ENCODE peak calls at places on chromosomes 13 and 19, in seven cellular contexts. One of them, this sample, is unnamed.

GRCh38 chr13:41658057-41658642 is 200.8 kb downstream of the RGCC start:
- DNase-seq in choroid plexus epithelial cell: peak
- DNase-seq in fibroblast of pulmonary artery: peak
- DNase-seq in cardiac muscle cell: peak
- DNase-seq in esophagus squamous epithelium: no peak
- DNase-seq in A549: no peak
- DNase-seq in Peyer's patch: no peak
- DNase-seq in this sample: peak

GRCh38 chr19:11861301-11861700 is 12.8 kb downstream of the ZNF439 start:
- DNase-seq in fibroblast of pulmonary artery: no peak
- DNase-seq in cardiac muscle cell: no peak
- DNase-seq in esophagus squamous epithelium: no peak
- DNase-seq in A549: no peak
- DNase-seq in choroid plexus epithelial cell: no peak
- DNase-seq in Peyer's patch: no peak
- DNase-seq in this sample: no peak

GRCh38 chr13:79341202-79341601 is 64.9 kb downstream of the RBM26 start:
- DNase-seq in choroid plexus epithelial cell: no peak
- DNase-seq in cardiac muscle cell: no peak
- DNase-seq in fibroblast of pulmonary artery: no peak
- DNase-seq in esophagus squamous epithelium: no peak
- DNase-seq in Peyer's patch: no peak
- DNase-seq in A549: no peak
- DNase-seq in this sample: no peak

GRCh38 chr13:44157614-44158013 is 216.0 kb upstream of the SERP2 start:
- DNase-seq in fibroblast of pulmonary artery: no peak
- DNase-seq in cardiac muscle cell: peak
- DNase-seq in Peyer's patch: no peak
- DNase-seq in A549: no peak
- DNase-seq in choroid plexus epithelial cell: no peak
- DNase-seq in esophagus squamous epithelium: no peak
- DNase-seq in this sample: no peak

GRCh38 chr13:41085961-41086360 is 24.7 kb downstream of the WBP4 start:
- DNase-seq in Peyer's patch: no peak
- DNase-seq in A549: no peak
- DNase-seq in esophagus squamous epithelium: no peak
- DNase-seq in fibroblast of pulmonary artery: no peak
- DNase-seq in cardiac muscle cell: peak
- DNase-seq in choroid plexus epithelial cell: no peak
- DNase-seq in this sample: no peak

GRCh38 chr19:12995596-12996541 is 594 bp downstream of the NFIX start:
- DNase-seq in Peyer's patch: peak
- DNase-seq in fibroblast of pulmonary artery: peak
- DNase-seq in esophagus squamous epithelium: no peak
- DNase-seq in cardiac muscle cell: peak
- DNase-seq in choroid plexus epithelial cell: peak
- DNase-seq in A549: no peak
- DNase-seq in this sample: no peak

GRCh38 chr13:89514534-89515312 is 1832.8 kb upstream of the MIR17HG start:
- DNase-seq in fibroblast of pulmonary artery: peak
- DNase-seq in cardiac muscle cell: peak
- DNase-seq in esophagus squamous epithelium: no peak
- DNase-seq in choroid plexus epithelial cell: peak
- DNase-seq in Peyer's patch: no peak
- DNase-seq in A549: peak
- DNase-seq in this sample: peak

GRCh38 chr19:44847144-44848035 is 1.3 kb downstream of the NECTIN2 start:
- DNase-seq in esophagus squamous epithelium: no peak
- DNase-seq in cardiac muscle cell: peak
- DNase-seq in A549: peak
- DNase-seq in Peyer's patch: peak
- DNase-seq in fibroblast of pulmonary artery: peak
- DNase-seq in choroid plexus epithelial cell: peak
- DNase-seq in this sample: peak

GRCh38 chr13:33757713-33758112 is 60.2 kb upstream of the RFC3 start:
- DNase-seq in Peyer's patch: no peak
- DNase-seq in A549: no peak
- DNase-seq in esophagus squamous epithelium: no peak
- DNase-seq in fibroblast of pulmonary artery: no peak
- DNase-seq in choroid plexus epithelial cell: no peak
- DNase-seq in cardiac muscle cell: no peak
- DNase-seq in this sample: no peak

GRCh38 chr13:64538711-64539110 is 2691.4 kb downstream of the PCDH9 start:
- DNase-seq in choroid plexus epithelial cell: no peak
- DNase-seq in fibroblast of pulmonary artery: no peak
- DNase-seq in cardiac muscle cell: no peak
- DNase-seq in A549: no peak
- DNase-seq in Peyer's patch: no peak
- DNase-seq in esophagus squamous epithelium: no peak
- DNase-seq in this sample: no peak

GRCh38 chr19:33052352-33052972 is 12.2 kb downstream of the RHPN2 start:
- DNase-seq in Peyer's patch: no peak
- DNase-seq in A549: peak
- DNase-seq in esophagus squamous epithelium: no peak
- DNase-seq in choroid plexus epithelial cell: peak
- DNase-seq in fibroblast of pulmonary artery: peak
- DNase-seq in cardiac muscle cell: peak
- DNase-seq in this sample: no peak

GRCh38 chr13:109785141-109785891 is 1.1 kb downstream of the IRS2 start:
- DNase-seq in esophagus squamous epithelium: no peak
- DNase-seq in Peyer's patch: peak
- DNase-seq in choroid plexus epithelial cell: peak
- DNase-seq in cardiac muscle cell: peak
- DNase-seq in fibroblast of pulmonary artery: peak
- DNase-seq in A549: peak
- DNase-seq in this sample: peak

GRCh38 chr13:61751039-61751438 is 335.4 kb upstream of the PCDH20 start:
- DNase-seq in Peyer's patch: no peak
- DNase-seq in choroid plexus epithelial cell: no peak
- DNase-seq in esophagus squamous epithelium: no peak
- DNase-seq in cardiac muscle cell: no peak
- DNase-seq in A549: no peak
- DNase-seq in fibroblast of pulmonary artery: no peak
- DNase-seq in this sample: no peak

GRCh38 chr13:40786568-40786996 is 2.8 kb upstream of the SLC25A15 start:
- DNase-seq in Peyer's patch: no peak
- DNase-seq in fibroblast of pulmonary artery: peak
- DNase-seq in A549: no peak
- DNase-seq in cardiac muscle cell: peak
- DNase-seq in choroid plexus epithelial cell: peak
- DNase-seq in esophagus squamous epithelium: no peak
- DNase-seq in this sample: peak

GRCh38 chr13:34174671-34175145 is 356.8 kb downstream of the RFC3 start:
- DNase-seq in A549: peak
- DNase-seq in choroid plexus epithelial cell: peak
- DNase-seq in fibroblast of pulmonary artery: peak
- DNase-seq in esophagus squamous epithelium: no peak
- DNase-seq in Peyer's patch: no peak
- DNase-seq in cardiac muscle cell: peak
- DNase-seq in this sample: peak

GRCh38 chr13:92433386-92433785 is 793.2 kb upstream of the GPC6 start:
- DNase-seq in fibroblast of pulmonary artery: no peak
- DNase-seq in Peyer's patch: no peak
- DNase-seq in choroid plexus epithelial cell: no peak
- DNase-seq in A549: no peak
- DNase-seq in cardiac muscle cell: no peak
- DNase-seq in esophagus squamous epithelium: no peak
- DNase-seq in this sample: no peak

GRCh38 chr13:95447766-95448165 is 104.8 kb upstream of the CLDN10 start:
- DNase-seq in fibroblast of pulmonary artery: no peak
- DNase-seq in esophagus squamous epithelium: no peak
- DNase-seq in A549: no peak
- DNase-seq in choroid plexus epithelial cell: no peak
- DNase-seq in cardiac muscle cell: no peak
- DNase-seq in Peyer's patch: no peak
- DNase-seq in this sample: no peak

GRCh38 chr13:90997951-90998350 is 349.5 kb upstream of the MIR17HG start:
- DNase-seq in choroid plexus epithelial cell: no peak
- DNase-seq in fibroblast of pulmonary artery: no peak
- DNase-seq in cardiac muscle cell: no peak
- DNase-seq in esophagus squamous epithelium: no peak
- DNase-seq in A549: no peak
- DNase-seq in Peyer's patch: no peak
- DNase-seq in this sample: no peak

GRCh38 chr13:39415403-39415802 is 187.6 kb downstream of the LHFPL6 start:
- DNase-seq in A549: peak
- DNase-seq in cardiac muscle cell: peak
- DNase-seq in Peyer's patch: no peak
- DNase-seq in choroid plexus epithelial cell: peak
- DNase-seq in fibroblast of pulmonary artery: peak
- DNase-seq in esophagus squamous epithelium: no peak
- DNase-seq in this sample: peak

GRCh38 chr13:51584731-51585191 is 499 bp downstream of the WDFY2 start:
- DNase-seq in A549: peak
- DNase-seq in esophagus squamous epithelium: peak
- DNase-seq in cardiac muscle cell: peak
- DNase-seq in fibroblast of pulmonary artery: peak
- DNase-seq in choroid plexus epithelial cell: peak
- DNase-seq in Peyer's patch: peak
- DNase-seq in this sample: peak

GRCh38 chr13:58165617-58166016 is 534.1 kb downstream of the PCDH17 start:
- DNase-seq in esophagus squamous epithelium: no peak
- DNase-seq in fibroblast of pulmonary artery: no peak
- DNase-seq in A549: no peak
- DNase-seq in Peyer's patch: no peak
- DNase-seq in choroid plexus epithelial cell: no peak
- DNase-seq in cardiac muscle cell: no peak
- DNase-seq in this sample: no peak

GRCh38 chr13:40792284-40793051 is 3.1 kb downstream of the SLC25A15 start:
- DNase-seq in esophagus squamous epithelium: no peak
- DNase-seq in choroid plexus epithelial cell: no peak
- DNase-seq in cardiac muscle cell: no peak
- DNase-seq in A549: no peak
- DNase-seq in fibroblast of pulmonary artery: no peak
- DNase-seq in Peyer's patch: no peak
- DNase-seq in this sample: no peak

GRCh38 chr19:55216461-55217198 is 7.3 kb upstream of the PTPRH start:
- DNase-seq in fibroblast of pulmonary artery: peak
- DNase-seq in Peyer's patch: peak
- DNase-seq in cardiac muscle cell: peak
- DNase-seq in choroid plexus epithelial cell: peak
- DNase-seq in A549: peak
- DNase-seq in esophagus squamous epithelium: no peak
- DNase-seq in this sample: peak

GRCh38 chr13:111115051-111115840 is at the start of gene ARHGEF7:
- DNase-seq in fibroblast of pulmonary artery: no peak
- DNase-seq in Peyer's patch: no peak
- DNase-seq in cardiac muscle cell: no peak
- DNase-seq in choroid plexus epithelial cell: no peak
- DNase-seq in esophagus squamous epithelium: no peak
- DNase-seq in A549: no peak
- DNase-seq in this sample: no peak

GRCh38 chr13:25677956-25678355 is 306.2 kb downstream of the ATP8A2 start:
- DNase-seq in A549: no peak
- DNase-seq in fibroblast of pulmonary artery: no peak
- DNase-seq in choroid plexus epithelial cell: no peak
- DNase-seq in Peyer's patch: no peak
- DNase-seq in cardiac muscle cell: no peak
- DNase-seq in esophagus squamous epithelium: no peak
- DNase-seq in this sample: no peak

GRCh38 chr13:75764251-75764650 is 128.1 kb downstream of the LMO7 start:
- DNase-seq in cardiac muscle cell: no peak
- DNase-seq in Peyer's patch: no peak
- DNase-seq in fibroblast of pulmonary artery: no peak
- DNase-seq in esophagus squamous epithelium: no peak
- DNase-seq in A549: no peak
- DNase-seq in choroid plexus epithelial cell: no peak
- DNase-seq in this sample: no peak

GRCh38 chr13:75761373-75761772 is 125.2 kb downstream of the LMO7 start:
- DNase-seq in choroid plexus epithelial cell: peak
- DNase-seq in esophagus squamous epithelium: no peak
- DNase-seq in Peyer's patch: no peak
- DNase-seq in fibroblast of pulmonary artery: peak
- DNase-seq in cardiac muscle cell: no peak
- DNase-seq in A549: no peak
- DNase-seq in this sample: no peak

GRCh38 chr13:75762967-75763366 is 126.8 kb downstream of the LMO7 start:
- DNase-seq in A549: no peak
- DNase-seq in fibroblast of pulmonary artery: no peak
- DNase-seq in choroid plexus epithelial cell: no peak
- DNase-seq in cardiac muscle cell: no peak
- DNase-seq in esophagus squamous epithelium: no peak
- DNase-seq in Peyer's patch: no peak
- DNase-seq in this sample: no peak

GRCh38 chr13:75762066-75762937 is 126.2 kb downstream of the LMO7 start:
- DNase-seq in fibroblast of pulmonary artery: no peak
- DNase-seq in esophagus squamous epithelium: no peak
- DNase-seq in Peyer's patch: no peak
- DNase-seq in choroid plexus epithelial cell: peak
- DNase-seq in A549: peak
- DNase-seq in cardiac muscle cell: no peak
- DNase-seq in this sample: no peak

GRCh38 chr13:75763511-75763910 is 127.4 kb downstream of the LMO7 start:
- DNase-seq in Peyer's patch: no peak
- DNase-seq in cardiac muscle cell: no peak
- DNase-seq in choroid plexus epithelial cell: no peak
- DNase-seq in esophagus squamous epithelium: no peak
- DNase-seq in fibroblast of pulmonary artery: no peak
- DNase-seq in A549: no peak
- DNase-seq in this sample: no peak
- H3K4me3 ChIP-seq in Peyer's patch: no peak
- H3K4me3 ChIP-seq in cardiac muscle cell: no peak
- H3K4me3 ChIP-seq in choroid plexus epithelial cell: no peak
- H3K4me3 ChIP-seq in esophagus squamous epithelium: peak
- H3K4me3 ChIP-seq in fibroblast of pulmonary artery: no peak
- H3K4me3 ChIP-seq in A549: peak
- H3K4me3 ChIP-seq in this sample: no peak

DNA sequence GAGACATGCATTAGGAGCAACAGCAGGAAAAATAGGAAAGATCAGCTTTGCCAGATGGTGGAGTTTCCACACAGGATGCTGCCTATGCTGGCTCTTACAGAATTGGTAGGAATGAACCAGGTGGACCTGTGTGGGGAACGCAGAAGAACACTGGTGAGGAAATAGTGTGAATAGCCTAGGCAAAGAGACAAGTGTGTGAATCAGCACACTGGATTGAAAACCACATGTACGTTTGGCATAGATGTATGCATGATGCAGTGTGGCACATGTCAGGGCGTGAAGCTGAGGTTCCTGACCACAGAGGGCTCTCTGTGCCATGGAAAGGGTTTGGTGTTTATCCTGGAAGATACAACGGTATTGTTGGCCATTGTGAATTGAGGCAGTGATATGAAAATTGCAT is 156.5 kb upstream of the SLC10A2 start:
- DNase-seq in cardiac muscle cell: no peak
- DNase-seq in fibroblast of pulmonary artery: no peak
- DNase-seq in Peyer's patch: no peak
- DNase-seq in A549: no peak
- DNase-seq in esophagus squamous epithelium: no peak
- DNase-seq in choroid plexus epithelial cell: no peak
- DNase-seq in this sample: no peak
- TF ChIP-seq CTCF in cardiac muscle cell: no peak
- TF ChIP-seq CTCF in fibroblast of pulmonary artery: no peak
- TF ChIP-seq CTCF in Peyer's patch: no peak
- TF ChIP-seq CTCF in A549: no peak
- TF ChIP-seq CTCF in esophagus squamous epithelium: no peak
- TF ChIP-seq CTCF in choroid plexus epithelial cell: no peak
- TF ChIP-seq CTCF in this sample: no peak

GRCh38 chr19:48596237-48596636 is 10.3 kb upstream of the SPACA4 start:
- DNase-seq in A549: no peak
- DNase-seq in fibroblast of pulmonary artery: no peak
- DNase-seq in Peyer's patch: no peak
- DNase-seq in esophagus squamous epithelium: no peak
- DNase-seq in cardiac muscle cell: no peak
- DNase-seq in choroid plexus epithelial cell: no peak
- DNase-seq in this sample: no peak
- H3K4me3 ChIP-seq in A549: no peak
- H3K4me3 ChIP-seq in fibroblast of pulmonary artery: no peak
- H3K4me3 ChIP-seq in Peyer's patch: no peak
- H3K4me3 ChIP-seq in esophagus squamous epithelium: no peak
- H3K4me3 ChIP-seq in cardiac muscle cell: no peak
- H3K4me3 ChIP-seq in choroid plexus epithelial cell: no peak
- H3K4me3 ChIP-seq in this sample: no peak

GRCh38 chr19:5522106-5522505 is 45.6 kb downstream of the TINCR start:
- DNase-seq in fibroblast of pulmonary artery: no peak
- DNase-seq in esophagus squamous epithelium: no peak
- DNase-seq in A549: no peak
- DNase-seq in choroid plexus epithelial cell: no peak
- DNase-seq in Peyer's patch: no peak
- DNase-seq in cardiac muscle cell: no peak
- DNase-seq in this sample: no peak
- TF ChIP-seq CTCF in fibroblast of pulmonary artery: no peak
- TF ChIP-seq CTCF in esophagus squamous epithelium: no peak
- TF ChIP-seq CTCF in A549: no peak
- TF ChIP-seq CTCF in choroid plexus epithelial cell: no peak
- TF ChIP-seq CTCF in Peyer's patch: no peak
- TF ChIP-seq CTCF in cardiac muscle cell: no peak
- TF ChIP-seq CTCF in this sample: no peak